ENCODE peak calls at places on chromosomes 12 and 14, in seven cellular contexts. L, Y, Q, P, G, R and A are unnamed samples.

GRCh38 chr12:5096241-5096880 is 52.7 kb downstream of the KCNA5 start:
- DNase-seq in P (no peak), R (no peak), G (no peak), Y (no peak), Q (no peak), L (no peak), A (no peak)

GRCh38 chr14:89315493-89316456 is 101.3 kb downstream of the FOXN3 start:
- DNase-seq in G (no peak), Q (no peak), Y (no peak), L (no peak), R (no peak), P (no peak), A (no peak)

GRCh38 chr12:111122458-111122878 is 202.1 kb upstream of the MYL2 start:
- DNase-seq in L (no peak), G (no peak), Q (no peak), Y (no peak), R (no peak), P (no peak), A (no peak)

GRCh38 chr12:89309815-89310214 is 42.5 kb downstream of the DUSP6 start:
- DNase-seq in Y (no peak), G (no peak), L (no peak), Q (no peak), R (no peak), P (no peak), A (no peak)

GRCh38 chr12:69908208-69908607 is 83.2 kb downstream of the MYRFL start:
- DNase-seq in L (no peak), Y (no peak), Q (no peak), R (no peak), G (no peak), P (no peak), A (no peak)

GRCh38 chr14:80872645-80873044 is 68.9 kb downstream of the CEP128 start:
- DNase-seq in Y (no peak), L (no peak), R (no peak), P (no peak), G (no peak), Q (no peak), A (no peak)

GRCh38 chr12:87086118-87086891 is 830.1 kb upstream of the MGAT4C start:
- DNase-seq in P (no peak), Q (no peak), G (no peak), R (no peak), Y (no peak), L (no peak), A (no peak)

GRCh38 chr14:104390941-104391901 is 188.3 kb upstream of the C14orf180 start:
- DNase-seq in Q (no peak), R (no peak), P (no peak), L (no peak), G (no peak), Y (no peak), A (no peak)

GRCh38 chr14:75928587-75929230 is 53.1 kb downstream of the TGFB3 start:
- DNase-seq in Y (no peak), R (no peak), G (no peak), Q (no peak), L (no peak), P (no peak), A (no peak)

GRCh38 chr14:72779679-72780078 is 114.2 kb downstream of the DPF3 start:
- DNase-seq in G (no peak), L (no peak), Q (no peak), Y (no peak), R (no peak), P (no peak), A (no peak)

GRCh38 chr12:122116707-122117535 is 38.4 kb downstream of the MLXIP start:
- DNase-seq in R (no peak), Q (no peak), P (no peak), G (no peak), Y (no peak), L (no peak), A (no peak)

GRCh38 chr12:131132118-131132892 is 178.6 kb downstream of the ADGRD1 start:
- DNase-seq in Y (peak), L (peak), G (peak), Q (peak), R (peak), P (peak), A (peak)

GRCh38 chr12:111806304-111806703 is 35.7 kb upstream of the MAPKAPK5 start:
- DNase-seq in P (no peak), L (no peak), G (no peak), Y (no peak), R (no peak), Q (no peak), A (no peak)

GRCh38 chr14:58428011-58428807 is 690 bp downstream of the KIAA0586 start:
- DNase-seq in R (peak), L (no peak), P (no peak), Y (peak), G (no peak), Q (no peak), A (peak)

GRCh38 chr14:88281447-88281846 is 41.6 kb downstream of the KCNK10 start:
- DNase-seq in P (no peak), R (no peak), L (no peak), Q (no peak), Y (no peak), G (no peak), A (no peak)

GRCh38 chr12:45284096-45284901 is 68.4 kb downstream of the ANO6 start:
- DNase-seq in Y (no peak), P (peak), R (no peak), G (no peak), L (no peak), Q (no peak), A (no peak)

GRCh38 chr12:31650927-31651326 is 8.6 kb upstream of the ETFBKMT start:
- DNase-seq in Y (no peak), P (no peak), L (no peak), Q (no peak), R (no peak), G (no peak), A (no peak)